ENCODE peak calls at places on chromosome 19, in seven cellular contexts. J is fibroblast of the aortic adventitia; L is dorsolateral prefrontal cortex; B is tibial nerve; R is CD8-positive, alpha-beta T cell; Y is foreskin fibroblast; S is brain microvascular endothelial cell. O is an unnamed sample.

GRCh38 chr19:43763473-43763939 is 8.7 kb upstream of the SMG9 start:
- DNase-seq in Y (peak), R (no peak), S (no peak), J (peak), L (no peak), B (no peak), O (peak)

GRCh38 chr19:51030631-51031030 is 4.2 kb downstream of the KLK12 start:
- DNase-seq in B (no peak), J (no peak), L (no peak), R (no peak), S (no peak), Y (no peak), O (no peak)

GRCh38 chr19:55777528-55777927 is 8.6 kb downstream of the RFPL4AL1 start:
- DNase-seq in B (no peak), R (no peak), J (no peak), L (no peak), Y (no peak), S (no peak), O (no peak)

GRCh38 chr19:50705422-50706019 is 14.1 kb downstream of the SHANK1 start:
- DNase-seq in J (peak), R (no peak), S (peak), L (no peak), Y (peak), B (no peak), O (peak)

GRCh38 chr19:1265611-1266115 is 3.5 kb upstream of the CIRBP start:
- DNase-seq in Y (peak), B (no peak), S (peak), R (no peak), L (peak), J (peak), O (peak)

GRCh38 chr19:10946964-10947657 is 13.7 kb upstream of the SMARCA4 start:
- DNase-seq in B (no peak), S (no peak), R (no peak), L (no peak), Y (no peak), J (peak), O (peak)

GRCh38 chr19:46513461-46514236 is 18.0 kb upstream of the PNMA8B start:
- DNase-seq in J (peak), S (peak), Y (peak), L (peak), R (peak), B (peak), O (peak)

GRCh38 chr19:7524992-7525739 is 2.7 kb downstream of the MCOLN1 start:
- DNase-seq in J (no peak), S (no peak), R (no peak), B (no peak), Y (no peak), L (no peak), O (no peak)

GRCh38 chr19:56969726-56970125 is 129.2 kb upstream of the PEG3 start:
- DNase-seq in Y (no peak), R (no peak), L (no peak), B (no peak), S (no peak), J (no peak), O (no peak)

GRCh38 chr19:22619371-22619770 is 14.8 kb upstream of the ZNF492 start:
- DNase-seq in S (no peak), J (no peak), L (peak), R (no peak), Y (no peak), B (no peak), O (no peak)

GRCh38 chr19:15644066-15644741 is 3.5 kb downstream of the CYP4F3 start:
- DNase-seq in L (no peak), Y (no peak), S (no peak), J (no peak), R (no peak), B (no peak), O (no peak)

DNA sequence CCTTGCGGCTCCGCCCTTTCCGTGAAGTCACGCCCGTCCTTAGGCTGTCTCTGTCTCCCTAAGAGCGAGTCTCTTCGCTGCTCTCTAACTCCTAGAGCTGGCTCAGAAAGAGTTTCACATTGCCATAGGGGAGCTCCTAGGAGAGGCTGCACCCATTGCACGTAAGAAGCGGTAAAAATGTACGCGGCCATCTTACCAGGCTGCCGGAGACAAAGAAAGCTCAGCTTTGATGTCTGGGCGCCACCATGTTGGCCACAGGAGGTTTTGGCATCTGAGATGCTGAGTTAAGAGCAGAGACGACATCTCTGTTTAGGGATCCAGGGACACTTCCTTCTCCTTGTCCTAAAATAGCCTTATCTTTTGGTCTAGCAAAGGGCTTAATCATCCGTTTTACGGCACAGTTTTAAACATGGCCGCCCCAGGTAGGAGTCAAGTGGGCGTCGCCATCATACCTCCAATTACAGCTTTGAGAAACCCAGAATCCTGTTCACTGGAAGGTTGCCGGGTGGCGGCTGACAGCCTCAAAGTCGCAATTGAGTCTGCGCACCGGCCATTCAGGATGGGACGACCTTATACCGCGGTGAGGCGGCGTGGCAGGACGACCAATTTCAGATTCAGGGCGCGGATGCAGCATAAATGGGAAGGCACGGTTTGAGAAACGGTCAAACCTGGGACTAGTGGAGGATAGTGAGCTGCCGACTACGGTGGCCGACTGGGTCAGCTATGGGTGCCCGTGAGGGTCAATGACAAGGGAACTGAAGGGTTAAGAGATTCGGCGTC is at the start of gene ZNF793:
- DNase-seq in Y (peak), L (peak), S (peak), R (peak), J (peak), B (peak), O (peak)
- TF ChIP-seq CTCF in Y (no peak), L (no peak), S (no peak), R (no peak), J (no peak), B (peak), O (no peak)

DNA sequence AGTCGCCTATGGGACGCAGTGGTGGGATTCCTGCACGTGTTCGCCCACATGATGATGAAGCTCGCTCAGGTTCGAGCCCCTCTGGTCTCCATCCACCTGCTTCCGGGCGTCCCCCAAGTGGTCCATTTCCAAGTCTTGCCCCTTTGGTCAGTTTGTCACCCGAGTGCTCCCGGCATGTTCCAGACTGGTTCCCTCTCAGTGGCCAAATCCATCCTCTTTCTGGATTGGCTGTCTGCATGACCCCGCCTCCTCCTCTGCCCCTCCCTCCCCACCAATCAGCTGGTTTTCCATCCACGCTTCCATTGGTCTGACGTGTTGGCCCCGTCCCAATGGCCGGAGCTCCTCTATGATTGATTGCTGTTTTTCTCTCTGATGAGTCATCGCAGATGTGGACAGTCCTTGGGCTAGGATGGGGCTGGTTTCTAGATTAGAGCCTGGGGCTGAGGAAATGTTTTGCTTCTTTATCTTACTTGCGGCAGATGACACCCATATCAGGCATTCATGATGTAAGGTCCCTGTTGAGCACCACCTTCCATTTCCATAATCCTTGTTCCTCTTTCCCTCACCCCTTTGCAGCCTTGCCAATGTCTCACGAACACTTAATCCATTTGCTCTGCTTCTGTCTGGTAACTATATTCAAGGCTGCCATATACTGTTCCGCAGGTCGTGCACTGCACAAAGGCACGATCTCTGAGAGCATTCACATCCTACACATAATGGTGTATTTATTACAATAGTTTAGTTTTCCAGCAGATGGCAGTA is 73.8 kb downstream of the MAP4K1 start:
- DNase-seq in Y (peak), R (no peak), B (no peak), S (peak), J (peak), L (peak), O (peak)
- H3K4me3 ChIP-seq in Y (peak), R (no peak), B (no peak), S (no peak), J (peak), L (peak), O (peak)

GRCh38 chr19:39864118-39864517 is 17.9 kb upstream of the FBL start:
- DNase-seq in R (no peak), J (no peak), B (no peak), L (no peak), S (no peak), Y (peak), O (no peak)

GRCh38 chr19:39867133-39867532 is 21.0 kb upstream of the FBL start:
- DNase-seq in R (no peak), J (no peak), B (no peak), Y (no peak), S (no peak), L (no peak), O (no peak)

GRCh38 chr19:39867952-39868351 is 21.8 kb upstream of the FBL start:
- DNase-seq in R (no peak), B (no peak), S (no peak), L (no peak), Y (no peak), J (no peak), O (no peak)

GRCh38 chr19:39865953-39866352 is 19.8 kb upstream of the FBL start:
- DNase-seq in B (no peak), Y (no peak), S (no peak), R (no peak), L (no peak), J (no peak), O (no peak)

GRCh38 chr19:39865186-39865585 is 19.0 kb upstream of the FBL start:
- DNase-seq in S (no peak), L (no peak), J (no peak), B (no peak), R (no peak), Y (no peak), O (no peak)
- TF ChIP-seq CTCF in S (no peak), L (no peak), J (no peak), B (no peak), R (no peak), Y (no peak), O (no peak)

GRCh38 chr19:28883241-28883693 is 329.7 kb downstream of the UQCRFS1 start:
- DNase-seq in J (peak), B (no peak), R (no peak), Y (peak), L (no peak), S (no peak), O (peak)
- H3K4me3 ChIP-seq in J (peak), B (no peak), R (no peak), Y (peak), L (peak), S (no peak), O (no peak)

GRCh38 chr19:13039211-13039789 is 44.0 kb downstream of the NFIX start:
- DNase-seq in B (no peak), L (no peak), S (no peak), R (no peak), Y (no peak), J (no peak), O (no peak)

GRCh38 chr19:13040232-13040915 is 45.1 kb downstream of the NFIX start:
- DNase-seq in B (no peak), L (no peak), J (peak), S (no peak), Y (peak), R (no peak), O (no peak)

GRCh38 chr19:13037161-13037560 is 41.9 kb downstream of the NFIX start:
- DNase-seq in J (peak), L (no peak), B (no peak), S (peak), Y (peak), R (no peak), O (peak)

GRCh38 chr19:13037718-13038117 is 42.4 kb downstream of the NFIX start:
- DNase-seq in L (no peak), R (no peak), Y (no peak), B (no peak), J (no peak), S (no peak), O (no peak)

DNA sequence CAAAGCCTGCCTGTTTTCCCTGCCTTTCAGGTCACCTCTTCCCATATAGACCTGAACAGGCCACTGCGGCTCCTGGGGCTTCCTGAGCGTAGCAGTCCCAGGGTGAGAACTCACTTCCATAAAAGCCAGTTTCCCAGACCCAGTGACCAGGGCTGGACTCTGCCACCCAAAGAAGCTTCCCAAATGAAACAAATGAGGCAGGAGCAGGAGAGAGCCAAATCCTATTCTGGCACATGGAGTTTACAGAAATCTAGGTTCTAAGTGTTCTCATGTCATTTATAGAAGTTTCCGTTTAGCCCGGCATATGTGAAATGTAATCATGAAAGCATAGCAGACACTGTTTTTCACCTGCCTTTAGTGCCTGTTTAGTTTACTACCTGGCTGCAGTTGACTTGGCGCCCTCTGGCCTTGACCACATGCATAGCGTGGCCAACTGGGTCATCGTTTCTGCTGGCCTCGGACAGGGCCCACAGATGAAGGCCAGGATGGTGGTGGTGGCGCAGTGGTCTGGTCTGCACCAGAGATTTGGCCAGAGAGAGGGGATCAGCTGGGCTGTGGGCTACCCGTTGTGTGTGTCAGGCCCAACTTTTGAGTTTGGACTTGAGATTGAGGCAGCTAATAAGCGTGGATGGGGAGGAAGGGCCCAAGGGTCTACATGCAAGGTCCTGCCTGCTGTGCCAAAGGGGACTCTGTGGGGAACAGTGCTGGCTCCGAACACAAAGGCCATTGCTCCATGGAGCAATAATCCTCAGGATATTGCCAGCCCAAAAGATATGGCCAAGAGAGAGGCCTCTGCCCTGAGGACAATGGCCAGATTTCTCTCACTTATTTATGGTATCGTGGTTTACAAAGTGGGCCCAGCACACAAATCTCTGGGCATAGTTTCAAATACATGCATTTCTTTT is 43.3 kb downstream of the NFIX start:
- DNase-seq in S (no peak), R (no peak), Y (no peak), J (no peak), L (no peak), B (no peak), O (no peak)
- TF ChIP-seq CTCF in S (no peak), R (no peak), Y (no peak), J (no peak), L (no peak), B (no peak), O (no peak)

DNA sequence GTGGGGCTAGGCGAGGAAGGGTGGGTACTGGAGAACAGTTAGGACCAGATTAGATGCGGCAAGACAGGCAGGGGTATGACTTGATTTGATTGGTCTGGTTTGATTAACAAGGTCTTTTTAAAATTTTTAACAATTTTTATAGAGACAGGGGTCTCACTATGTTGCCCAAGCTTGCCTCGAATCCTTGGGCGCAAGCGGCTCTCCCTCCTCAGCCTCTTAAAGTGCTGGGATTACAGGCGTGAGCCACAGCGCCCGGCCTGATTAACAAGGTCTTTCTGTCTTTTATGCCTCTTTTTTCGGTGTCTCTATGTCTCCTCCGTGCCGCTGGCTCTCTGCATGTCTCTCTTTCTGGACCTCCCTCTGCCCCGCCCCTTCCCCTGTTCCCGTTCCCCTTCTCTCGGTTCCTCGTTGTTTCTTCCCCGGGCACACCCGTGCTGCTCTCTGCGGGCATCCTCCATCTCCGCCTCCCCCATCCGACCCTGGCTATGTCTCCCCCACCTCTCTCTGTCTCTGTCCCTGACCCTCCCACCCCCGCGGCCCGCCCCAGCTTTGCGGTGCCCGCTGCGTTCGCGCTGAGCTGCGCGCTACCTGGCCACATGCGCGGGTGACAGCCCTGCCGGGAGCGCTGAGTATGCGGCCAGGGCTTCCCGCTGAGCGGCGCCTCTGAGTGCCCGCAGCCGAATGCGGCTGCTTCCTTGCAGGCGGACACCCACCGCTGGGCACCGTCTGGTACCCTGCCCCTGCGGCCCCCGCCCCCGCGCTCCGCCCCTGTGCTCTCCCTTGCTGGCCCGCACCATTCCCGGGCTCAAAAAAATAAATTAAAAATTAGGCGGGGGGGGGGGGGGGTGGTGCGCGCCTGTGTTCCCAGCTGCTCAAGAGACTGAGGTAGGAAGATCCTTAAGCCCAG is 8.1 kb upstream of the SDHAF1 start:
- DNase-seq in B (no peak), S (no peak), Y (peak), L (peak), J (no peak), R (no peak), O (no peak)
- H3K4me3 ChIP-seq in B (peak), S (peak), Y (peak), L (peak), J (peak), R (peak), O (peak)

GRCh38 chr19:5519076-5519475 is 48.7 kb downstream of the TINCR start:
- DNase-seq in Y (no peak), R (no peak), L (no peak), S (no peak), J (no peak), B (no peak), O (no peak)
- TF ChIP-seq CTCF in Y (no peak), R (no peak), L (no peak), S (no peak), J (no peak), B (no peak), O (no peak)

GRCh38 chr19:18388328-18389094 is 2.6 kb downstream of the GDF15 start:
- DNase-seq in L (peak), S (no peak), J (peak), Y (peak), B (peak), R (peak), O (peak)
- H3K4me3 ChIP-seq in L (peak), S (peak), J (peak), Y (peak), B (peak), R (peak), O (peak)

O was measured in cardiac fibroblast.